ENCODE peak calls at places on chromosomes 4 and X, in seven cellular contexts. W is globus pallidus, T is OCI-LY7, H is sigmoid colon, M is SJSA1, J is iris pigment epithelial cell, V is nephron progenitor cell. F is an unnamed sample.
A peak's percentile ranks its signal among the peaks of the same experiment; 100 is the strongest.

GRCh38 chrX:97267376-97267775 is 383.7 kb downstream of the RPA4 start:
- DNase-seq in W (no peak), T (no peak), H (no peak), M (no peak), J (no peak), V (no peak), F (no peak)

GRCh38 chrX:39491548-39492297 is 606.0 kb downstream of the BCOR start:
- DNase-seq in W (no peak), T (peak; percentile 11), H (no peak), M (no peak), J (no peak), V (no peak), F (peak; percentile 6)

GRCh38 chrX:38882894-38883620 is 81.8 kb downstream of the MID1IP1 start:
- DNase-seq in W (no peak), T (peak; percentile 53), H (no peak), M (peak; percentile 19), J (peak; percentile 47), V (no peak), F (no peak)

GRCh38 chrX:73068467-73069364 is 10.6 kb downstream of the PABPC1L2A start:
- DNase-seq in W (no peak), T (no peak), H (no peak), M (no peak), J (no peak), V (no peak), F (no peak)

GRCh38 chr4:150818661-150819060 is 196.4 kb downstream of the LRBA start:
- DNase-seq in W (no peak), T (no peak), H (no peak), M (no peak), J (peak; percentile 90), V (no peak), F (no peak)

GRCh38 chr4:167021545-167022155 is 212.6 kb downstream of the SPOCK3 start:
- DNase-seq in W (peak; percentile 91), T (peak; percentile 55), H (peak; percentile 66), M (peak; percentile 42), J (peak; percentile 58), V (peak; percentile 80), F (peak; percentile 55)

GRCh38 chr4:107956011-107956410 is 24.7 kb downstream of the CYP2U1 start:
- DNase-seq in W (no peak), T (no peak), H (no peak), M (no peak), J (peak; percentile 14), V (no peak), F (no peak)

GRCh38 chrX:40145670-40146470 is 48.1 kb upstream of the BCOR start:
- DNase-seq in W (no peak), T (no peak), H (no peak), M (no peak), J (no peak), V (no peak), F (no peak)

GRCh38 chr4:23234716-23235115 is 542.0 kb downstream of the GBA3 start:
- DNase-seq in W (no peak), T (no peak), H (no peak), M (no peak), J (peak; percentile 17), V (no peak), F (no peak)

GRCh38 chr4:168502886-168503285 is 6.0 kb downstream of the PALLD start:
- DNase-seq in W (no peak), T (no peak), H (no peak), M (no peak), J (no peak), V (no peak), F (no peak)

GRCh38 chrX:110851780-110852179 is 56.2 kb upstream of the CHRDL1 start:
- DNase-seq in W (no peak), T (no peak), H (no peak), M (no peak), J (peak; percentile 3), V (no peak), F (peak; percentile 56)

GRCh38 chr4:181008164-181008563 is 1235.0 kb upstream of the TENM3 start:
- DNase-seq in W (no peak), T (no peak), H (no peak), M (no peak), J (peak; percentile 23), V (no peak), F (no peak)

GRCh38 chr4:109945056-109945455 is 32.4 kb downstream of the EGF start:
- DNase-seq in W (no peak), T (no peak), H (no peak), M (no peak), J (no peak), V (no peak), F (no peak)

GRCh38 chrX:49166914-49167739 is 4.6 kb downstream of the MAGIX start:
- DNase-seq in W (no peak), T (peak; percentile 69), H (peak; percentile 95), M (peak; percentile 67), J (peak; percentile 64), V (no peak), F (peak; percentile 65)

GRCh38 chr4:176654565-176655216 is 138.0 kb downstream of the VEGFC start:
- DNase-seq in W (no peak), T (no peak), H (no peak), M (no peak), J (peak; percentile 47), V (no peak), F (peak; percentile 8)

GRCh38 chrX:26651755-26652154 is 435.8 kb downstream of the MAGEB5 start:
- DNase-seq in W (no peak), T (peak; percentile 9), H (no peak), M (no peak), J (peak; percentile 5), V (no peak), F (peak; percentile 8)

GRCh38 chr4:45638641-45639040 is 485.2 kb downstream of the GABRG1 start:
- DNase-seq in W (no peak), T (no peak), H (no peak), M (no peak), J (no peak), V (no peak), F (no peak)

GRCh38 chrX:41033299-41033698 is 51.9 kb upstream of the USP9X start:
- DNase-seq in W (no peak), T (no peak), H (no peak), M (no peak), J (peak; percentile 28), V (no peak), F (no peak)

GRCh38 chr4:127632420-127633403 is at the start of gene INTU:
- DNase-seq in W (peak; percentile 95), T (no peak), H (peak; percentile 97), M (peak; percentile 84), J (peak; percentile 99), V (peak; percentile 89), F (peak; percentile 15)

GRCh38 chr4:183353557-183353956 is 31.3 kb upstream of the CLDN24 start:
- DNase-seq in W (no peak), T (no peak), H (no peak), M (no peak), J (no peak), V (no peak), F (no peak)

GRCh38 chrX:110167952-110168451 is 149.9 kb downstream of the AMMECR1 start:
- DNase-seq in W (no peak), T (peak; percentile 39), H (no peak), M (no peak), J (no peak), V (peak; percentile 57), F (no peak)

GRCh38 chr4:188221090-188221489 is 81.8 kb downstream of the TRIML1 start:
- DNase-seq in W (no peak), T (no peak), H (no peak), M (no peak), J (no peak), V (no peak), F (no peak)

GRCh38 chr4:6386091-6386490 is 86.3 kb downstream of the PPP2R2C start:
- DNase-seq in W (no peak), T (no peak), H (no peak), M (no peak), J (no peak), V (no peak), F (no peak)

GRCh38 chr4:152307669-152308068 is 228.2 kb downstream of the FBXW7 start:
- DNase-seq in W (no peak), T (peak; percentile 3), H (no peak), M (no peak), J (no peak), V (no peak), F (no peak)

GRCh38 chr4:150581611-150582010 is 340 bp upstream of the MAB21L2 start:
- DNase-seq in W (no peak), T (no peak), H (peak; percentile 97), M (peak; percentile 23), J (peak; percentile 87), V (peak; percentile 50), F (no peak)

GRCh38 chr4:84825701-84826100 is 140.8 kb downstream of the WDFY3 start:
- DNase-seq in W (no peak), T (no peak), H (no peak), M (no peak), J (no peak), V (no peak), F (no peak)

GRCh38 chr4:7124643-7125442 is 57.0 kb upstream of the GRPEL1 start:
- DNase-seq in W (no peak), T (peak; percentile 11), H (peak; percentile 87), M (no peak), J (peak; percentile 96), V (peak; percentile 41), F (no peak)

GRCh38 chrX:16222123-16222522 is 54.8 kb downstream of the MAGEB17 start:
- DNase-seq in W (no peak), T (no peak), H (no peak), M (peak; percentile 54), J (peak; percentile 67), V (no peak), F (no peak)

GRCh38 chr4:1786544-1787362 is 6.3 kb upstream of the FGFR3 start:
- DNase-seq in W (no peak), T (no peak), H (no peak), M (no peak), J (no peak), V (no peak), F (no peak)

GRCh38 chr4:101299899-101300540 is 47.3 kb downstream of the PPP3CA start:
- DNase-seq in W (no peak), T (no peak), H (no peak), M (no peak), J (no peak), V (no peak), F (no peak)

GRCh38 chr4:4593596-4593995 is 51.7 kb upstream of the STX18 start:
- DNase-seq in W (no peak), T (no peak), H (no peak), M (no peak), J (no peak), V (no peak), F (no peak)

GRCh38 chr4:177010421-177010820 is 217.7 kb upstream of the VEGFC start:
- DNase-seq in W (no peak), T (no peak), H (no peak), M (no peak), J (no peak), V (no peak), F (no peak)

GRCh38 chrX:150456941-150457340 is 93.8 kb downstream of the MAMLD1 start:
- DNase-seq in W (no peak), T (no peak), H (no peak), M (no peak), J (no peak), V (no peak), F (no peak)

GRCh38 chrX:107448625-107449468 is 605 bp upstream of the FRMPD3 start:
- DNase-seq in W (no peak), T (peak; percentile 70), H (no peak), M (no peak), J (no peak), V (peak; percentile 50), F (peak; percentile 29)

GRCh38 chr4:69718376-69719293 is 41.8 kb downstream of the SULT1B1 start:
- DNase-seq in W (no peak), T (no peak), H (no peak), M (no peak), J (peak; percentile 65), V (no peak), F (no peak)

GRCh38 chr4:132818091-132818490 is 331.0 kb upstream of the PCDH10 start:
- DNase-seq in W (no peak), T (no peak), H (no peak), M (no peak), J (no peak), V (peak; percentile 26), F (no peak)

F was measured in MM.1S.